ENCODE peak calls at places on chromosomes 7 and 10, in ten cellular contexts. H, E, S, V, T, Q, Z, A, L and G are unnamed samples.
A peak's percentile ranks its signal among the peaks of the same experiment; 100 is the strongest.

GRCh38 chr7:41104621-41105020 is 598.3 kb downstream of the INHBA start:
- DNase-seq in Z (no peak), S (no peak), H (no peak), T (no peak), Q (no peak), V (no peak), L (no peak), A (peak; percentile 40), E (no peak), G (no peak)

GRCh38 chr10:103592186-103593021 is 98.9 kb downstream of the NEURL1 start:
- DNase-seq in S (no peak), E (no peak), L (no peak), A (peak; percentile 61), H (no peak), T (no peak), Z (peak; percentile 33), V (no peak), Q (no peak), G (no peak)

GRCh38 chr10:85098835-85099521 is 770.6 kb downstream of the CCSER2 start:
- DNase-seq in Q (no peak), L (no peak), A (no peak), Z (peak; percentile 3), H (no peak), E (no peak), V (no peak), T (no peak), S (no peak), G (no peak)

GRCh38 chr7:192035-192649 is at the start of gene FAM20C:
- DNase-seq in A (peak; percentile 97), T (peak; percentile 76), V (no peak), S (peak; percentile 25), H (peak; percentile 85), E (peak; percentile 96), Z (peak; percentile 47), Q (peak; percentile 81), L (peak; percentile 87), G (no peak)

GRCh38 chr10:8633909-8634308 is 579.4 kb downstream of the GATA3 start:
- DNase-seq in S (no peak), L (no peak), E (no peak), H (no peak), Z (peak; percentile 29), T (no peak), Q (peak; percentile 60), A (no peak), V (no peak), G (no peak)

GRCh38 chr7:131934452-131934851 is 378.0 kb upstream of the PODXL start:
- DNase-seq in H (no peak), S (no peak), A (no peak), E (no peak), T (no peak), Q (no peak), L (no peak), Z (no peak), V (no peak), G (no peak)

GRCh38 chr10:36700123-36700522 is 425.3 kb upstream of the ANKRD30A start:
- DNase-seq in Z (no peak), T (no peak), V (no peak), H (no peak), L (no peak), Q (no peak), A (no peak), E (no peak), S (no peak), G (no peak)

GRCh38 chr7:45180084-45180986 is 22.7 kb downstream of the RAMP3 start:
- DNase-seq in H (no peak), A (no peak), T (no peak), V (no peak), Z (no peak), E (peak; percentile 43), S (no peak), Q (no peak), L (no peak), G (no peak)

GRCh38 chr10:2839081-2839725 is 228.1 kb upstream of the PFKP start:
- DNase-seq in E (no peak), T (no peak), H (no peak), Z (no peak), V (no peak), L (no peak), A (peak; percentile 37), S (no peak), Q (peak; percentile 2), G (no peak)

GRCh38 chr10:114545071-114545470 is 113.0 kb downstream of the ABLIM1 start:
- DNase-seq in V (no peak), S (no peak), Q (peak; percentile 47), Z (peak; percentile 34), L (no peak), E (no peak), H (no peak), T (peak; percentile 34), A (no peak), G (no peak)
- H3K36me3 ChIP-seq in V (no peaks in the 10 kb centered on the region), S (no peaks in the 10 kb centered on the region), Q (no peaks in the 10 kb centered on the region), Z (no peaks in the 10 kb centered on the region), L (no peaks in the 10 kb centered on the region), E (no peaks in the 10 kb centered on the region), H (no peaks in the 10 kb centered on the region), T (no peaks in the 10 kb centered on the region), A (no peaks in the 10 kb centered on the region), G (no peaks in the 10 kb centered on the region)

DNA sequence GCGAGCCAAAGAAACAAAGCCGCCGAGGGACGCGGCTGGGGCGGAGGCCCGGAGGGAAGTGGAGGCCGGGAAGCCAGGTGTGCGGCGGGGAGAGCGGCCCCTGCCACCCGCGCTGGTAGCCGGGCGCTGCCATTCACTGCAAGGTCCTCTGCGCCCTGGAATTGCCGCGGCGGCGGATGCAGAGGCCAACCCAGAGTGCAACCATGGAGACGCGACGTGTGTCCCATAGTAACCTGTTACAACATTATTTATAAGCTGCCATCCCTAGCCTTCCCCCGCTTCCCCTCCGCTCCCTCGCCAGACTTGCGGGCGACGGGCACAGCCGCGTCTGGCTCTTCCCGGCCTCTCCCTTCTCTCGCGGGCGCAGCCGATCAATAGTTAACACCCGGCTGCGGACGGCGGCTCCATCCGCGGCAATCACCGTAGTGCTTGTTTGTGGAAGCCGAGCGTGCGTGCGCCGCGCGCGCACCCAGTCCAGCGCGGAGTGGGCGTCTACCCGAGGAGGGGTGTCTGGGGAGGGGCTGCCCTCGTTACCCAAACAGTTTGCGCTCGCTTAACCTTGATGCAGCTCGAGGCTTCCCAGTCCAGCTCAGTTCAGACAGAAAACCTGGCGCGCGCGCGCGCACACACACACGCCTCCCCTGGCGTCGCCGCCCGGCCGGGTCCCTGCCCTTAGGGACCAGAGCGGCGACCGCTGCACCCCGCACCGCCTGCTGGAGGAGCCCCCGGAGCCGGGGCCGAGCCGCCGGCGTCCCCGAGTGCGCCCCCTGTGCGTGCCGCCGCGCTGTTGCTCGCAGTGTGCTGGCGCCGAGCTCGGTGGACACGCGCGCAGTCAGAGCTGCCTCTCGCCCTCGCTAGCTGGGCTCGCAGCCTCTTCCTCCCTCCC is 165.4 kb upstream of the DPP6 start:
- DNase-seq in Q (peak; percentile 0), S (no peak), Z (no peak), H (no peak), E (peak; percentile 72), L (no peak), T (no peak), A (peak; percentile 1), V (no peak), G (no peak)
- H3K4me3 ChIP-seq in Q (no peak overlapping the region), S (no peak overlapping the region), Z (no peak overlapping the region), H (peak overlapping the region; percentile 35), E (no peak overlapping the region), L (peak overlapping the region; percentile 19), T (peak overlapping the region; percentile 16), A (no peak overlapping the region), V (no peak overlapping the region), G (no peak overlapping the region)

GRCh38 chr7:65953321-65953720 is 28.7 kb downstream of the GUSB start:
- DNase-seq in T (no peak), Z (no peak), L (no peak), Q (no peak), S (no peak), H (no peak), A (no peak), V (no peak), E (no peak), G (no peak)

GRCh38 chr7:65951837-65952578 is 30.0 kb downstream of the GUSB start:
- DNase-seq in T (no peak), E (no peak), Z (peak; percentile 78), A (peak; percentile 7), S (no peak), Q (peak; percentile 13), V (no peak), L (no peak), H (no peak), G (no peak)

GRCh38 chr7:65953890-65954289 is 28.1 kb downstream of the GUSB start:
- DNase-seq in T (no peak), Z (no peak), A (no peak), Q (no peak), L (no peak), H (no peak), E (no peak), S (no peak), V (no peak), G (no peak)

GRCh38 chr7:65960351-65961074 is 21.5 kb downstream of the GUSB start:
- DNase-seq in Z (no peak), Q (no peak), E (no peak), A (no peak), T (no peak), H (no peak), L (no peak), S (no peak), V (no peak), G (no peak)

GRCh38 chr7:65955718-65956117 is 26.3 kb downstream of the GUSB start:
- DNase-seq in T (no peak), Q (no peak), S (no peak), Z (peak; percentile 8), H (no peak), L (no peak), V (no peak), E (no peak), A (no peak), G (no peak)
- H3K36me3 ChIP-seq in T (no peaks in the 10 kb centered on the region), Q (peaks cover 15% of the 10 kb centered on the region), S (peaks cover 3% of the 10 kb centered on the region), Z (peaks cover 8% of the 10 kb centered on the region), H (no peaks in the 10 kb centered on the region), L (no peaks in the 10 kb centered on the region), V (peaks cover 26% of the 10 kb centered on the region), E (peaks cover 2% of the 10 kb centered on the region), A (peaks cover 16% of the 10 kb centered on the region), G (peaks cover 16% of the 10 kb centered on the region)

GRCh38 chr10:21509391-21510217 is 15.9 kb downstream of the SKIDA1 start:
- DNase-seq in Q (no peak), V (no peak), H (peak; percentile 31), S (no peak), A (peak; percentile 46), Z (no peak), L (no peak), T (no peak), E (no peak), G (no peak)

GRCh38 chr10:21511931-21512330 is 13.6 kb downstream of the SKIDA1 start:
- DNase-seq in T (no peak), Z (no peak), E (no peak), H (no peak), S (no peak), V (no peak), A (no peak), L (no peak), Q (no peak), G (no peak)

GRCh38 chr10:21508987-21509334 is 16.5 kb downstream of the SKIDA1 start:
- DNase-seq in E (no peak), Q (no peak), V (no peak), A (no peak), S (no peak), L (no peak), T (no peak), H (no peak), Z (no peak), G (no peak)

GRCh38 chr10:21513035-21513434 is 12.4 kb downstream of the SKIDA1 start:
- DNase-seq in L (no peak), A (no peak), H (no peak), Z (no peak), Q (no peak), S (no peak), E (no peak), V (no peak), T (no peak), G (no peak)

GRCh38 chr10:21510218-21511070 is 15.0 kb downstream of the SKIDA1 start:
- DNase-seq in Q (no peak), L (peak; percentile 21), E (no peak), Z (no peak), H (peak; percentile 39), T (no peak), V (no peak), A (peak; percentile 55), S (no peak), G (no peak)
- H3K4me3 ChIP-seq in Q (no peak overlapping the region), L (peak overlapping the region; percentile 56), E (peak overlapping the region; percentile 12), Z (peak overlapping the region; percentile 11), H (peak overlapping the region; percentile 45), T (peak overlapping the region; percentile 47), V (no peak overlapping the region), A (peak overlapping the region; percentile 70), S (peak overlapping the region; percentile 30), G (no peak overlapping the region)